ENCODE peak calls at places on chromosomes 16 and 17, in nine cellular contexts. X is foreskin keratinocyte, A is putamen, U is Caco-2, W is globus pallidus, S is foreskin fibroblast, J is aorta, Q is neuronal stem cell, H is Caki2. G is an unnamed sample.

GRCh38 chr17:42675984-42676423 is 790 bp downstream of the PLEKHH3 start:
- DNase-seq in X (no peak), A (no peak), U (no peak), W (no peak), S (peak; percentile 75), J (peak; percentile 79), Q (no peak), H (peak; percentile 33), G (peak; percentile 52)

GRCh38 chr17:6422654-6423241 is 12.2 kb downstream of the AIPL1 start:
- DNase-seq in X (no peak), A (no peak), U (no peak), W (no peak), S (no peak), J (no peak), Q (no peak), H (no peak), G (no peak)

GRCh38 chr17:7929158-7930029 is at the start of gene KCNAB3:
- DNase-seq in X (peak; percentile 51), A (peak; percentile 74), U (no peak), W (peak; percentile 66), S (peak; percentile 94), J (peak; percentile 64), Q (peak; percentile 69), H (no peak), G (no peak)

GRCh38 chr16:3469736-3470135 is 25.6 kb downstream of the C16orf90 start:
- DNase-seq in X (no peak), A (no peak), U (no peak), W (no peak), S (no peak), J (no peak), Q (no peak), H (no peak), G (no peak)

GRCh38 chr16:11350531-11351335 is 5.5 kb downstream of the RMI2 start:
- DNase-seq in X (no peak), A (no peak), U (no peak), W (no peak), S (peak; percentile 91), J (no peak), Q (no peak), H (no peak), G (no peak)

GRCh38 chr17:61662771-61663170 is 71.8 kb upstream of the NACA2 start:
- DNase-seq in X (no peak), A (no peak), U (no peak), W (no peak), S (peak; percentile 63), J (no peak), Q (no peak), H (no peak), G (no peak)

GRCh38 chr16:534856-535445 is 7.4 kb downstream of the CAPN15 start:
- DNase-seq in X (no peak), A (no peak), U (no peak), W (no peak), S (no peak), J (no peak), Q (no peak), H (no peak), G (no peak)

GRCh38 chr17:59373879-59374495 is 42.5 kb downstream of the YPEL2 start:
- DNase-seq in X (peak; percentile 48), A (no peak), U (no peak), W (no peak), S (peak; percentile 84), J (no peak), Q (no peak), H (no peak), G (no peak)

GRCh38 chr16:12489362-12489761 is 314.3 kb downstream of the CPPED1 start:
- DNase-seq in X (no peak), A (no peak), U (no peak), W (no peak), S (no peak), J (no peak), Q (no peak), H (no peak), G (no peak)

GRCh38 chr16:69917739-69918138 is 33.4 kb upstream of the CLEC18A start:
- DNase-seq in X (peak; percentile 94), A (no peak), U (peak; percentile 92), W (no peak), S (peak; percentile 93), J (peak; percentile 84), Q (peak; percentile 42), H (peak; percentile 87), G (no peak)

GRCh38 chr17:75012320-75013076 is at the start of gene MRPL58:
- DNase-seq in X (peak; percentile 66), A (peak; percentile 87), U (peak; percentile 88), W (peak; percentile 82), S (peak; percentile 96), J (peak; percentile 88), Q (peak; percentile 88), H (peak; percentile 89), G (peak; percentile 90)

GRCh38 chr17:44105483-44105882 is 18.0 kb downstream of the HDAC5 start:
- DNase-seq in X (no peak), A (no peak), U (no peak), W (no peak), S (no peak), J (no peak), Q (no peak), H (no peak), G (no peak)

GRCh38 chr16:87356491-87356853 is 27.1 kb downstream of the FBXO31 start:
- DNase-seq in X (no peak), A (no peak), U (no peak), W (no peak), S (no peak), J (no peak), Q (no peak), H (no peak), G (no peak)

GRCh38 chr16:15952265-15952711 is 2.9 kb downstream of the ABCC1 start:
- DNase-seq in X (no peak), A (no peak), U (no peak), W (no peak), S (no peak), J (no peak), Q (no peak), H (no peak), G (no peak)

GRCh38 chr16:57299719-57300386 is 15.4 kb upstream of the PLLP start:
- DNase-seq in X (peak; percentile 95), A (peak; percentile 92), U (peak; percentile 93), W (peak; percentile 91), S (peak; percentile 95), J (peak; percentile 91), Q (peak; percentile 97), H (peak; percentile 94), G (no peak)

GRCh38 chr17:75124041-75124818 is 7.3 kb downstream of the NT5C start:
- DNase-seq in X (peak; percentile 97), A (no peak), U (peak; percentile 76), W (no peak), S (peak; percentile 56), J (no peak), Q (no peak), H (peak; percentile 99), G (peak; percentile 54)

GRCh38 chr17:66965801-66966528 is 1.5 kb downstream of the CACNG4 start:
- DNase-seq in X (no peak), A (no peak), U (no peak), W (no peak), S (no peak), J (no peak), Q (no peak), H (no peak), G (no peak)

GRCh38 chr17:57724038-57724728 is 20.9 kb downstream of the CCDC182 start:
- DNase-seq in X (no peak), A (no peak), U (no peak), W (no peak), S (no peak), J (no peak), Q (no peak), H (peak; percentile 74), G (no peak)

GRCh38 chr16:56041556-56042140 is 149.6 kb upstream of the GNAO1 start:
- DNase-seq in X (peak; percentile 22), A (no peak), U (peak; percentile 84), W (peak; percentile 15), S (no peak), J (no peak), Q (peak; percentile 32), H (peak; percentile 1), G (peak; percentile 10)

GRCh38 chr16:71499775-71500364 is 10.7 kb upstream of the ZNF19 start:
- DNase-seq in X (peak; percentile 37), A (peak; percentile 47), U (peak; percentile 48), W (peak; percentile 50), S (peak; percentile 74), J (no peak), Q (peak; percentile 48), H (peak; percentile 29), G (peak; percentile 70)

GRCh38 chr17:31431795-31432658 is 40.6 kb downstream of the RAB11FIP4 start:
- DNase-seq in X (no peak), A (no peak), U (no peak), W (no peak), S (no peak), J (no peak), Q (peak; percentile 73), H (no peak), G (no peak)

GRCh38 chr17:75525806-75526554 is 483 bp downstream of the LLGL2 start:
- DNase-seq in X (no peak), A (no peak), U (no peak), W (no peak), S (no peak), J (no peak), Q (peak; percentile 41), H (no peak), G (no peak)

G was measured in HuH-7.